ENCODE peak calls at places on chromosomes 11 and 22, in four cellular contexts. B is colonic mucosa, T is spleen, Y is Caco-2. D is an unnamed sample.

GRCh38 chr11:120863359-120863758 is 160.5 kb upstream of the TBCEL start:
- DNase-seq in T (no peak), Y (no peak), B (no peak), D (peak; percentile 50)

GRCh38 chr11:68521962-68522626 is 61.5 kb downstream of the PPP6R3 start:
- DNase-seq in T (no peak), Y (no peak), B (no peak), D (no peak)

GRCh38 chr11:74443071-74443864 is 24.1 kb downstream of the KCNE3 start:
- DNase-seq in Y (peak; percentile 57), T (no peak), B (peak; percentile 69), D (no peak)

GRCh38 chr11:86108146-86108545 is 39.3 kb upstream of the PICALM start:
- DNase-seq in Y (no peak), B (no peak), T (no peak), D (no peak)

GRCh38 chr22:46352691-46353386 is 17.3 kb downstream of the TRMU start:
- DNase-seq in Y (no peak), B (no peak), T (peak; percentile 79), D (peak; percentile 40)

GRCh38 chr22:43226368-43226979 is 39.5 kb upstream of the TTLL12 start:
- DNase-seq in T (no peak), B (no peak), Y (no peak), D (no peak)

GRCh38 chr22:23065495-23066122 is 4.7 kb upstream of the GNAZ start:
- DNase-seq in B (no peak), T (peak; percentile 57), Y (no peak), D (no peak)

GRCh38 chr11:128658499-128658898 is 35.4 kb upstream of the FLI1 start:
- DNase-seq in Y (no peak), T (no peak), B (no peak), D (no peak)

GRCh38 chr22:19970479-19971275 is 29.1 kb upstream of the TXNRD2 start:
- DNase-seq in T (peak; percentile 93), B (peak; percentile 69), Y (peak; percentile 83), D (peak; percentile 55)

GRCh38 chr11:43557553-43558031 is 122.9 kb upstream of the HSD17B12 start:
- DNase-seq in B (no peak), Y (no peak), T (no peak), D (no peak)

GRCh38 chr11:94279996-94280395 is 24.4 kb upstream of the IZUMO1R start:
- DNase-seq in T (no peak), Y (no peak), B (no peak), D (no peak)

GRCh38 chr22:48605856-48606255 is 1221.8 kb downstream of the BRD1 start:
- DNase-seq in Y (no peak), B (no peak), T (no peak), D (no peak)

GRCh38 chr22:46002757-46003270 is 25.9 kb upstream of the WNT7B start:
- DNase-seq in B (no peak), T (peak; percentile 68), Y (no peak), D (peak; percentile 62)

GRCh38 chr22:31870890-31871289 is 73.4 kb upstream of the YWHAH start:
- DNase-seq in B (no peak), T (no peak), Y (no peak), D (peak; percentile 93)

GRCh38 chr11:87120937-87121336 is 83.2 kb downstream of the TMEM135 start:
- DNase-seq in Y (peak; percentile 23), B (no peak), T (no peak), D (no peak)

GRCh38 chr22:47355776-47356432 is 593.5 kb downstream of the TBC1D22A start:
- DNase-seq in T (peak; percentile 41), Y (no peak), B (no peak), D (no peak)

GRCh38 chr11:62708423-62709261 is 1.2 kb downstream of the GNG3 start:
- DNase-seq in Y (no peak), B (peak; percentile 59), T (peak; percentile 90), D (no peak)

GRCh38 chr11:23991140-23991539 is 505.7 kb upstream of the LUZP2 start:
- DNase-seq in B (no peak), Y (no peak), T (no peak), D (peak; percentile 36)

GRCh38 chr11:47376543-47377371 is 1.6 kb downstream of the SPI1 start:
- DNase-seq in Y (no peak), T (peak; percentile 91), B (no peak), D (peak; percentile 22)

GRCh38 chr22:44154431-44154942 is 26.2 kb upstream of the PARVG start:
- DNase-seq in T (no peak), B (no peak), Y (no peak), D (peak; percentile 11)

DNA sequence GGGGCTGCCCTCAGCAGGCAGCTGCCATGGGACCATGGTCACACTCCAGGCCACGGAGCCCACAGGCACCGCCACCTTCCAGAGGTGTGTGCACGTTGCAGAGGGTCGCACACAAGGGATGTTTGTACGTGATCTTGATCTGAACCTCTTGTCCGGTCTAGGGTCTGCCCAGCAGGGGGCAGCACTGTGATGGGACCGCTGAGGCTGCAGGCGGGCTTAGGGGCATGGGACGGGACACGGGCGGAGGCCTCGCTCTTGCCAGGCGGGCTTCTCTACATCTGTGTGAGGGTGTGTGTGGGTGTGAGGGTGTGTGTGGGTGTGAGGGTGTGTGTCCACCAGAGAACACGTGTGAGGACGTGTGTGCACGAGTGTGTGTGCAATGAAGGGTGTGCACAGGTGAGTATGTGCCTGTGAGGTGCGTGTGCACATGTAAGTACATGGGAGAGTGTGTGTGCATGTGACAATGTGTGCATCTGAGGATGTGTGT is 52.4 kb downstream of the CACNA1I start:
- DNase-seq in B (peak; percentile 70), T (peak; percentile 89), Y (no peak), D (peak; percentile 37)
- TF ChIP-seq CTCF in B (peak; percentile 63), T (peak; percentile 63), Y (peak; percentile 5), D (peak; percentile 54)

DNA sequence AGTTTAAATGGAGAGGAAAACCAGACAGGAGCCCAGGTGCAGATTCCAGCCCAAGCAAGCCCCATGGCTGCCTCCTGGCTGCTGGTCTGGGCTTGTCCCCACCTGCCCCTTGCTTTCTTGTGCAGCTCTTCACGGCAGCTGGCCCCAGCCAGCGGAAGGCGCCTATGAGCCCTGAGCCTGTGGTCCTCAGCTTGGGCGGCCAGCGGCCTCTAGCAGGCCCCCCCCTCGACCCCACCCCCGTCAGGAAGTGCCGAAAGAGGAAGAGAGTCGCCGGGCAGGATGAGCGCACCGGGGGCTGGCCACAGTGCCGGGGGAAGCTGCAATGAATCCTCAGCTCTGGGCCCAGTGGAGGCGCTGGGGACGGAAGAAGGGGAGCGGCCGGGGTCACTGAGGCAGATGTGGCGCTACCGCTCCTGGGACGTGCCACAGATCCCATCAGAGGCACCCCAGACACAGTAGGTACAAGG is 2.1 kb upstream of the DGKZ start:
- DNase-seq in T (peak; percentile 93), B (no peak), Y (no peak), D (no peak)
- H3K4me3 ChIP-seq in T (peak overlapping the region; percentile 94), B (peak overlapping the region; percentile 26), Y (no peak overlapping the region), D (no peak overlapping the region)

GRCh38 chr11:115761348-115761747 is 257.1 kb upstream of the CADM1 start:
- DNase-seq in Y (no peak), B (peak; percentile 23), T (no peak), D (no peak)

GRCh38 chr11:115759622-115760527 is 255.7 kb upstream of the CADM1 start:
- DNase-seq in Y (no peak), T (no peak), B (no peak), D (no peak)

GRCh38 chr11:115760921-115761320 is 256.7 kb upstream of the CADM1 start:
- DNase-seq in B (no peak), T (no peak), Y (no peak), D (no peak)

GRCh38 chr11:115761817-115762216 is 257.6 kb upstream of the CADM1 start:
- DNase-seq in B (no peak), T (no peak), Y (no peak), D (no peak)

GRCh38 chr11:115760528-115760837 is 256.3 kb upstream of the CADM1 start:
- DNase-seq in B (no peak), Y (no peak), T (no peak), D (no peak)
- TF ChIP-seq CTCF in B (no peak), Y (no peak), T (no peak), D (no peak)

DNA sequence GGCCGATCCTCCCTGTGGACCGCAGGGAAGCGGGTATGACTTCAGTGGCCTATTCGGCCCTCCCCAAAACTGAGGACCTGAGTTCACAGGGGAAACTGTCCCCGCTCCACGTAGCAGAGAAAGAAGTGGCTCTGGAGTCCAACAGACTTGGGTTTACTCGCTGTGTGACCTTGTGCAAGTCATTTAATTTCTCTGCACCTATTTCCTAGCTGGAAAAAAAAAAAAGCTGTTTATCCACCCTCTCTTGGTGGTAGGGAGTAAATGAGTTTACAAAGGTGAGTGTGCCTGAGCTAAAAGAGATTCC is 2.2 kb downstream of the SPON1 start:
- DNase-seq in Y (no peak), T (no peak), B (no peak), D (no peak)
- H3K4me3 ChIP-seq in Y (no peak overlapping the region), T (peak overlapping the region; percentile 67), B (peak overlapping the region; percentile 56), D (no peak overlapping the region)

GRCh38 chr22:36197065-36197440 is 4.6 kb downstream of the APOL4 start:
- DNase-seq in Y (no peak), T (no peak), B (no peak), D (peak; percentile 57)

GRCh38 chr22:36196254-36197064 is 5.2 kb downstream of the APOL4 start:
- DNase-seq in B (no peak), Y (no peak), T (no peak), D (no peak)

GRCh38 chr22:36198482-36198881 is 3.1 kb downstream of the APOL4 start:
- DNase-seq in Y (no peak), B (no peak), T (no peak), D (no peak)

GRCh38 chr22:36197601-36198146 is 3.9 kb downstream of the APOL4 start:
- DNase-seq in T (no peak), B (no peak), Y (no peak), D (no peak)

DNA sequence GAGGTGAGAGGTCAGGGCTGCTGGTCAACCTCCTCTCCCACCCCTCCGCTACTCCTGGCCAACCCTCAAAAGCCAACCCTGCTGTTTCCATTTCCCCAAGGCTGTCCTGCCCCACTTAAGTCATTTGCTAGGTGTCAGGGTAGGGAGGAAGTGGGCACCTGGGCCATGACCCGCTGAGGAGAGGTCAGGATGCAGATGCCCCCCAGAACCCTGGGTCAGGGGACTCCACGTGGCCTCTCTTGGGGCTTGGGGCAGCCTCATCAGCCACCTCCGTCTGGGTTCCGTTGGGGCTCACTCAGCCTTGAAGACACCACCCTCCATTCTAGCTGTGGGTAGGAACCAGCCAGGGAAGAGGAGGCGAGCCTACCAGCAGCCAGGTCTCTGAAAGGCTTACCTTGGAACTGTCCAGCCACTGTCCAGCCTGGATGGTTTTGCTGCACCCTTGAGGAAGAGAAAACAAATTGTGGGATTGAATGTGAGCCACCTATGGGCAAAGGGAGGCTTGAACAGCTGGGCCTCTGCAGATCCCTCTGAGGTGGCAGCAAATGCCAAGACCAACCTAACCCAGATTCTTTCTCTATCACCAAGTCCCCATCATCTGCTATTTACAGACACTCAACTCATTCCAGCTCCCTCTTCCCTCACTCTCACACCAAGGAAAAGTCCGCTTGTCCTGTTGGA is 2.5 kb downstream of the APOL4 start:
- DNase-seq in Y (no peak), T (no peak), B (no peak), D (no peak)
- TF ChIP-seq CTCF in Y (no peak), T (no peak), B (no peak), D (no peak)

GRCh38 chr11:102421262-102421661 is 31.3 kb downstream of the TMEM123 start:
- DNase-seq in Y (no peak), T (no peak), B (no peak), D (no peak)

GRCh38 chr11:102419181-102419580 is 33.4 kb downstream of the TMEM123 start:
- DNase-seq in T (no peak), B (no peak), Y (no peak), D (no peak)

GRCh38 chr11:102422817-102423725 is 29.5 kb downstream of the TMEM123 start:
- DNase-seq in B (no peak), Y (no peak), T (no peak), D (no peak)

GRCh38 chr11:102416974-102417373 is 35.6 kb downstream of the TMEM123 start:
- DNase-seq in Y (no peak), B (no peak), T (no peak), D (no peak)

GRCh38 chr11:102420547-102420946 is 32.0 kb downstream of the TMEM123 start:
- DNase-seq in T (no peak), B (no peak), Y (no peak), D (no peak)
- H3K4me3 ChIP-seq in T (no peak overlapping the region), B (no peak overlapping the region), Y (no peak overlapping the region), D (no peak overlapping the region)